ENCODE peak calls at places on chromosomes 5 and 9, in ten cellular contexts. One of them, this sample, is unnamed.

GRCh38 chr5:98069876-98070512 is 703.5 kb upstream of the RGMB start:
- DNase-seq in prostate gland: no peak
- DNase-seq in psoas muscle: no peak
- DNase-seq in A549: no peak
- DNase-seq in heart left ventricle: no peak
- DNase-seq in CD8-positive, alpha-beta T cell: no peak
- DNase-seq in esophagus muscularis mucosa: no peak
- DNase-seq in tibial artery: no peak
- DNase-seq in left ventricle myocardium inferior: no peak
- DNase-seq in pancreas: no peak
- DNase-seq in this sample: no peak

GRCh38 chr9:129823163-129823933 is 588 bp downstream of the TOR1A start:
- DNase-seq in tibial artery: no peak
- DNase-seq in A549: peak; percentile 43
- DNase-seq in left ventricle myocardium inferior: no peak
- DNase-seq in CD8-positive, alpha-beta T cell: no peak
- DNase-seq in psoas muscle: no peak
- DNase-seq in heart left ventricle: no peak
- DNase-seq in pancreas: no peak
- DNase-seq in prostate gland: no peak
- DNase-seq in esophagus muscularis mucosa: no peak
- DNase-seq in this sample: no peak

GRCh38 chr5:110790673-110791072 is 51.9 kb downstream of the SLC25A46 start:
- DNase-seq in prostate gland: no peak
- DNase-seq in left ventricle myocardium inferior: no peak
- DNase-seq in pancreas: no peak
- DNase-seq in CD8-positive, alpha-beta T cell: no peak
- DNase-seq in A549: peak; percentile 11
- DNase-seq in tibial artery: no peak
- DNase-seq in heart left ventricle: no peak
- DNase-seq in esophagus muscularis mucosa: no peak
- DNase-seq in psoas muscle: no peak
- DNase-seq in this sample: no peak

GRCh38 chr9:124454791-124455443 is 4.7 kb downstream of the ADGRD2 start:
- DNase-seq in left ventricle myocardium inferior: no peak
- DNase-seq in heart left ventricle: no peak
- DNase-seq in esophagus muscularis mucosa: no peak
- DNase-seq in CD8-positive, alpha-beta T cell: no peak
- DNase-seq in tibial artery: peak; percentile 57
- DNase-seq in prostate gland: no peak
- DNase-seq in psoas muscle: no peak
- DNase-seq in A549: no peak
- DNase-seq in pancreas: no peak
- DNase-seq in this sample: no peak

GRCh38 chr9:1536522-1537170 is 478.5 kb upstream of the SMARCA2 start:
- DNase-seq in tibial artery: no peak
- DNase-seq in pancreas: no peak
- DNase-seq in heart left ventricle: no peak
- DNase-seq in prostate gland: no peak
- DNase-seq in left ventricle myocardium inferior: no peak
- DNase-seq in A549: no peak
- DNase-seq in CD8-positive, alpha-beta T cell: no peak
- DNase-seq in psoas muscle: no peak
- DNase-seq in esophagus muscularis mucosa: no peak
- DNase-seq in this sample: no peak

GRCh38 chr5:159403906-159404641 is 73.8 kb upstream of the IL12B start:
- DNase-seq in CD8-positive, alpha-beta T cell: no peak
- DNase-seq in heart left ventricle: no peak
- DNase-seq in esophagus muscularis mucosa: peak; percentile 80
- DNase-seq in tibial artery: no peak
- DNase-seq in prostate gland: no peak
- DNase-seq in left ventricle myocardium inferior: no peak
- DNase-seq in pancreas: no peak
- DNase-seq in psoas muscle: no peak
- DNase-seq in A549: no peak
- DNase-seq in this sample: no peak

GRCh38 chr5:130992095-130992494 is 173.0 kb downstream of the HINT1 start:
- DNase-seq in CD8-positive, alpha-beta T cell: no peak
- DNase-seq in tibial artery: no peak
- DNase-seq in heart left ventricle: no peak
- DNase-seq in prostate gland: no peak
- DNase-seq in A549: no peak
- DNase-seq in pancreas: no peak
- DNase-seq in left ventricle myocardium inferior: no peak
- DNase-seq in esophagus muscularis mucosa: no peak
- DNase-seq in psoas muscle: no peak
- DNase-seq in this sample: no peak

GRCh38 chr9:35705372-35705771 is 15.6 kb upstream of the TPM2 start:
- DNase-seq in A549: no peak
- DNase-seq in prostate gland: no peak
- DNase-seq in heart left ventricle: peak; percentile 14
- DNase-seq in CD8-positive, alpha-beta T cell: no peak
- DNase-seq in left ventricle myocardium inferior: no peak
- DNase-seq in psoas muscle: no peak
- DNase-seq in esophagus muscularis mucosa: no peak
- DNase-seq in pancreas: no peak
- DNase-seq in tibial artery: no peak
- DNase-seq in this sample: no peak

GRCh38 chr5:171335616-171336015 is 26.6 kb downstream of the TLX3 start:
- DNase-seq in heart left ventricle: no peak
- DNase-seq in left ventricle myocardium inferior: no peak
- DNase-seq in pancreas: no peak
- DNase-seq in A549: no peak
- DNase-seq in prostate gland: no peak
- DNase-seq in CD8-positive, alpha-beta T cell: no peak
- DNase-seq in psoas muscle: no peak
- DNase-seq in esophagus muscularis mucosa: no peak
- DNase-seq in tibial artery: peak; percentile 55
- DNase-seq in this sample: no peak

GRCh38 chr5:171337207-171337562 is 28.1 kb downstream of the TLX3 start:
- DNase-seq in esophagus muscularis mucosa: no peak
- DNase-seq in CD8-positive, alpha-beta T cell: no peak
- DNase-seq in prostate gland: no peak
- DNase-seq in psoas muscle: no peak
- DNase-seq in tibial artery: no peak
- DNase-seq in left ventricle myocardium inferior: no peak
- DNase-seq in pancreas: no peak
- DNase-seq in A549: no peak
- DNase-seq in heart left ventricle: no peak
- DNase-seq in this sample: no peak

GRCh38 chr5:171340042-171340441 is 31.0 kb downstream of the TLX3 start:
- DNase-seq in CD8-positive, alpha-beta T cell: no peak
- DNase-seq in left ventricle myocardium inferior: no peak
- DNase-seq in A549: no peak
- DNase-seq in prostate gland: no peak
- DNase-seq in psoas muscle: no peak
- DNase-seq in tibial artery: no peak
- DNase-seq in pancreas: no peak
- DNase-seq in heart left ventricle: no peak
- DNase-seq in esophagus muscularis mucosa: no peak
- DNase-seq in this sample: no peak

GRCh38 chr5:171340491-171340890 is 31.4 kb downstream of the TLX3 start:
- DNase-seq in prostate gland: no peak
- DNase-seq in pancreas: no peak
- DNase-seq in A549: no peak
- DNase-seq in esophagus muscularis mucosa: no peak
- DNase-seq in tibial artery: no peak
- DNase-seq in psoas muscle: no peak
- DNase-seq in left ventricle myocardium inferior: no peak
- DNase-seq in CD8-positive, alpha-beta T cell: no peak
- DNase-seq in heart left ventricle: no peak
- DNase-seq in this sample: no peak

DNA sequence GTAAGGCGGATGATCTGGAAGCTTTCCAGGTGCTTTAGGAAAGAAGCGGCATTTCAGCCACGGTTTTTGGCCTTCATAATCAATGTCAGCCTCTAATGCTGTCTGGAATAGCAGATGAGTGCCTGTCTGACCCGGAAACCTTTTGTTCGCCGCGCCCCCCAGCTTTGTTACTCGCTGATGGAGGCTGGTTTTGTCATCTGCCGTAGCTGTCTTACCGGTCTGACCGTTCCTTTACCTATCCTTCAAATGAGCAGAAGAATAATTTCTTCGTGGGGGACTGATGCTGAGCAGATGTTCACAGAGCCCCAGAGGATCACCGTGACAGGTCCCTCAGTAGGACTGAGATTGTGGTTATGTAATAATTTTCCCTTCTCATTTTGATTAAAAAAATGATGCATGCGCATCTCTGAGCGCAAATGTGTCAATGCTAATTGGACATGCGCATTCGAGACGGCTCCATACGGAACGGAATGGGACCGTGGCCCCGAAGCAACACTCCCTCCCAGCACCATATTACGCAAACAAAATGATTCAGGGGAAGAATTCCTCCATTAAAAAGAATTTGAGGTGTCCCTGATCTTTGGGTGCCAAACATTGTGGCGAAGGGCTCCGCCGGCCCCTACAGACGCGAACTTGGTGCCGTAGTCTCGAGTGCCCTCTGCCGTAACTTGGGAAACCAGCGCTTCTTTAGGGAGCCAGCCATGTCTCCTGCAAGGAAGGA is 27.6 kb downstream of the TLX3 start:
- DNase-seq in psoas muscle: no peak
- DNase-seq in pancreas: peak; percentile 41
- DNase-seq in CD8-positive, alpha-beta T cell: no peak
- DNase-seq in heart left ventricle: no peak
- DNase-seq in prostate gland: no peak
- DNase-seq in A549: peak; percentile 70
- DNase-seq in esophagus muscularis mucosa: no peak
- DNase-seq in tibial artery: peak; percentile 47
- DNase-seq in left ventricle myocardium inferior: no peak
- DNase-seq in this sample: peak; percentile 28
- H3K4me3 ChIP-seq in psoas muscle: peak overlapping the region; percentile 58
- H3K4me3 ChIP-seq in pancreas: peak overlapping the region; percentile 34
- H3K4me3 ChIP-seq in CD8-positive, alpha-beta T cell: peak overlapping the region; percentile 46
- H3K4me3 ChIP-seq in heart left ventricle: peak overlapping the region; percentile 28
- H3K4me3 ChIP-seq in prostate gland: peak overlapping the region; percentile 9
- H3K4me3 ChIP-seq in A549: peak overlapping the region; percentile 49
- H3K4me3 ChIP-seq in esophagus muscularis mucosa: peak overlapping the region; percentile 53
- H3K4me3 ChIP-seq in tibial artery: peak overlapping the region; percentile 25
- H3K4me3 ChIP-seq in left ventricle myocardium inferior: peak overlapping the region; percentile 64
- H3K4me3 ChIP-seq in this sample: peak overlapping the region; percentile 32

GRCh38 chr9:119370816-119371215 is 1.6 kb upstream of the BRINP1 start:
- DNase-seq in CD8-positive, alpha-beta T cell: no peak
- DNase-seq in esophagus muscularis mucosa: no peak
- DNase-seq in left ventricle myocardium inferior: peak; percentile 33
- DNase-seq in prostate gland: peak; percentile 7
- DNase-seq in A549: peak; percentile 13
- DNase-seq in pancreas: peak; percentile 41
- DNase-seq in tibial artery: no peak
- DNase-seq in heart left ventricle: peak; percentile 30
- DNase-seq in psoas muscle: peak; percentile 60
- DNase-seq in this sample: peak; percentile 32
- TF ChIP-seq CTCF in CD8-positive, alpha-beta T cell: no peak
- TF ChIP-seq CTCF in esophagus muscularis mucosa: no peak
- TF ChIP-seq CTCF in left ventricle myocardium inferior: no peak
- TF ChIP-seq CTCF in prostate gland: no peak
- TF ChIP-seq CTCF in A549: no peak
- TF ChIP-seq CTCF in pancreas: no peak
- TF ChIP-seq CTCF in tibial artery: no peak
- TF ChIP-seq CTCF in heart left ventricle: no peak
- TF ChIP-seq CTCF in psoas muscle: no peak
- TF ChIP-seq CTCF in this sample: no peak

DNA sequence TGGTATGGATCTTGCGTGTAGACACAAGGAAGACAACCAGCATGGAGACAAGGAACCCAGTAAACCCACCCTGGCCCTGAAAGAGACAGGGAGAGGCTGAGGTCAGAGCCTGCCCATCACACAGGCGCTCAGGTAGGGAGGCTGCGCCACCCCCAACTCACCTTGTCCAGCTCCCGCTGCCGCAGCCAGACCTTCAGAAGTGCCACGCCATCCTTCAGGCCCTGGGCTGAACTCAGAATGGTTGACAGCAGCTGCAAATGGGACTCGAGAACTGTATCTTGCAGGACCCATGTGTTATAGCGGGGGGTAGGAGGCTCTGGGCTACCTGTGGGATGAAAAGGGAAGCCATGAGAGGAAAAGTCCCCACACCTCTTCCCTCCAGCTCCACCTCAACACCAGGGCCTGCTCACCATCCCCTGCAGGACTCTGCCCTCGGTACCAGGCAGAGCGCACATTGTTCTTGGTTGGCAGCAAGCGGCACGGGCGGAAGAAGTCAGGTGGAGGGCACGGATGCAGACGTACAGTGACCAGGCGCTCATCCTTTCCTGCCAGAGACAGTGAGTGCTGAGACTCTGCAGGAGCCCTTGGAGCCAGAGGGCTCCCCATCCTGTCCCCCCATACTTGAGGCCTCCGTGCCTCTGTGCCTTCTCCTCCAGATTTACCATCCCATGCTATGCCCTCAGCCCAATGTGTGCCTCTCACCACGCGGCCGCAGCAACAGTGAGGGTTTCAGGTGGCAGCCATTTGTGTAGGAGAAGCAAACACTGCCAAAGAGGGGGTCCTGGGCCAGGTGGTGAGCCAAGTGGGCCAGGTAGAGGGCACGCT is 4.7 kb downstream of the NOL6 start:
- DNase-seq in psoas muscle: peak; percentile 10
- DNase-seq in CD8-positive, alpha-beta T cell: no peak
- DNase-seq in left ventricle myocardium inferior: no peak
- DNase-seq in tibial artery: peak; percentile 50
- DNase-seq in esophagus muscularis mucosa: no peak
- DNase-seq in A549: no peak
- DNase-seq in pancreas: no peak
- DNase-seq in prostate gland: no peak
- DNase-seq in heart left ventricle: no peak
- DNase-seq in this sample: no peak
- H3K4me1 ChIP-seq in psoas muscle: peaks cover 16% of the 10 kb centered on the region
- H3K4me1 ChIP-seq in CD8-positive, alpha-beta T cell: peaks cover 18% of the 10 kb centered on the region
- H3K4me1 ChIP-seq in left ventricle myocardium inferior: peaks cover 26% of the 10 kb centered on the region
- H3K4me1 ChIP-seq in tibial artery: peaks cover 18% of the 10 kb centered on the region
- H3K4me1 ChIP-seq in esophagus muscularis mucosa: peaks cover 16% of the 10 kb centered on the region
- H3K4me1 ChIP-seq in A549: peaks cover 14% of the 10 kb centered on the region
- H3K4me1 ChIP-seq in pancreas: peaks cover 10% of the 10 kb centered on the region
- H3K4me1 ChIP-seq in prostate gland: peaks cover 8% of the 10 kb centered on the region
- H3K4me1 ChIP-seq in heart left ventricle: peaks cover 9% of the 10 kb centered on the region
- H3K4me1 ChIP-seq in this sample: peaks cover 18% of the 10 kb centered on the region

DNA sequence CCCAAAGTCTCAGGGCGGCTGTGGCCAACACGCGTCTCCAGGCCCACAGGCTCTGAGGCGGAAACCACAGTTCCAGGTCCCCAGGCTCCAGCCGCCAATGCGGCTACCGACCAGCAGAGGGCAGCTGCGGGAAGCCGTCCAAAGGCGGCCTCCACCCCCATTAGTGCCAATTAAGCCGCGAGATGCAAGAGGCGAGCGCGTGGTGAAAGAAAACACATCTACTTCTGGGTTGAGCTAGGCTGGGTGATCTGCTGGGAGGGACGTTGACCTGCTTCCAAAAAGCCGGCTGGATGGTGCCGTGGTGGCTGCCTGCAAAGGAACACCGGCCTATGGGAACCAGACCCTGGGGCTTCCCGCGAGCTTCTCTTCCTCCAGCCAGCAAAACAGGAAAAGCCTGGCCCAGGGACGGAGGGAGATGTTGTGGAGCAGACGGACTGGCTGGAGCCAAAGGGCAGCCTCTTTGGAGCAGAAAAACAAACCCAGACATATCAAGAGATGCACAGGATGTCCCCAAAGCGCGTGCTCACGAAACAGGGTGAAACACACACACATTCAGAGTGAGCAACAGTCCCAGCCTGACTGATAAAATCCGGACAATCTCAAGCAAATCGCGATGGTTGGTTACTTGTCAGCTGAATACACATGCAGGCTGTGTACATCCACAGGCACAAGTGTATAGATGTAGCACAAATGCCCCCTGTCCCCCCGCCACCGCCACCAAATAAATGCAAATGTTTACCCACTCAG is 187.1 kb upstream of the BRINP1 start:
- DNase-seq in prostate gland: peak; percentile 50
- DNase-seq in psoas muscle: peak; percentile 77
- DNase-seq in heart left ventricle: peak; percentile 66
- DNase-seq in A549: peak; percentile 44
- DNase-seq in CD8-positive, alpha-beta T cell: peak; percentile 3
- DNase-seq in tibial artery: peak; percentile 85
- DNase-seq in esophagus muscularis mucosa: no peak
- DNase-seq in left ventricle myocardium inferior: peak; percentile 66
- DNase-seq in pancreas: peak; percentile 38
- DNase-seq in this sample: peak; percentile 80
- H3K4me3 ChIP-seq in prostate gland: peak overlapping the region; percentile 21
- H3K4me3 ChIP-seq in psoas muscle: peak overlapping the region; percentile 43
- H3K4me3 ChIP-seq in heart left ventricle: peak overlapping the region; percentile 29
- H3K4me3 ChIP-seq in A549: peak overlapping the region; percentile 29
- H3K4me3 ChIP-seq in CD8-positive, alpha-beta T cell: no peak overlapping the region
- H3K4me3 ChIP-seq in tibial artery: peak overlapping the region; percentile 36
- H3K4me3 ChIP-seq in esophagus muscularis mucosa: peak overlapping the region; percentile 51
- H3K4me3 ChIP-seq in left ventricle myocardium inferior: peak overlapping the region; percentile 54
- H3K4me3 ChIP-seq in pancreas: peak overlapping the region; percentile 17
- H3K4me3 ChIP-seq in this sample: peak overlapping the region; percentile 45